ENCODE peak calls at places on chromosomes 16 and 17, in nine cellular contexts. X is fibroblast of the aortic adventitia; Y is WTC11; P is AG04449; N is OCI-LY7; U is CD8-positive, alpha-beta T cell; S is fibroblast of lung; E is astrocyte of the cerebellum; O is GM13977. A is an unnamed sample.

GRCh38 chr17:37742114-37742761 is 2.6 kb downstream of the HNF1B start:
- DNase-seq in X (peak; percentile 24), Y (peak; percentile 57), P (no peak), N (no peak), U (no peak), S (peak; percentile 22), E (no peak), O (peak; percentile 45), A (no peak)

GRCh38 chr17:71970312-71970711 is 150.5 kb upstream of the SOX9 start:
- DNase-seq in X (no peak), Y (no peak), P (no peak), N (no peak), U (no peak), S (no peak), E (no peak), O (no peak), A (no peak)

GRCh38 chr17:10001296-10001904 is 96.3 kb upstream of the RCVRN start:
- DNase-seq in X (peak; percentile 4), Y (no peak), P (no peak), N (no peak), U (no peak), S (no peak), E (no peak), O (no peak), A (no peak)

GRCh38 chr17:76500745-76501017 is 542 bp downstream of the RHBDF2 start:
- DNase-seq in X (no peak), Y (no peak), P (no peak), N (peak; percentile 60), U (no peak), S (no peak), E (no peak), O (no peak), A (no peak)

GRCh38 chr17:40526668-40527067 is 25.2 kb upstream of the TNS4 start:
- DNase-seq in X (no peak), Y (no peak), P (no peak), N (no peak), U (no peak), S (peak; percentile 58), E (no peak), O (no peak), A (no peak)

GRCh38 chr17:64009571-64010402 is 10.6 kb downstream of the ICAM2 start:
- DNase-seq in X (no peak), Y (no peak), P (no peak), N (no peak), U (no peak), S (peak; percentile 44), E (no peak), O (no peak), A (no peak)

GRCh38 chr17:37818689-37819088 is 73.8 kb upstream of the HNF1B start:
- DNase-seq in X (no peak), Y (no peak), P (no peak), N (no peak), U (no peak), S (no peak), E (peak; percentile 76), O (no peak), A (no peak)

GRCh38 chr17:33522623-33523022 is 229.5 kb upstream of the ASIC2 start:
- DNase-seq in X (no peak), Y (peak; percentile 62), P (no peak), N (no peak), U (no peak), S (no peak), E (no peak), O (no peak), A (no peak)

GRCh38 chr17:4858068-4858879 is 25.1 kb downstream of the MINK1 start:
- DNase-seq in X (peak; percentile 36), Y (no peak), P (no peak), N (no peak), U (no peak), S (no peak), E (no peak), O (no peak), A (no peak)

GRCh38 chr16:9007177-9007794 is 43.6 kb upstream of the USP7 start:
- DNase-seq in X (peak; percentile 23), Y (no peak), P (no peak), N (no peak), U (no peak), S (peak; percentile 43), E (no peak), O (no peak), A (no peak)

GRCh38 chr16:24936151-24936550 is 79.0 kb downstream of the ARHGAP17 start:
- DNase-seq in X (no peak), Y (no peak), P (no peak), N (no peak), U (no peak), S (no peak), E (no peak), O (no peak), A (no peak)

GRCh38 chr16:22977294-22977697 is 163.3 kb downstream of the HS3ST2 start:
- DNase-seq in X (peak; percentile 7), Y (no peak), P (no peak), N (peak; percentile 20), U (no peak), S (no peak), E (no peak), O (no peak), A (no peak)

GRCh38 chr17:62875296-62875695 is 67.2 kb upstream of the MARCHF10 start:
- DNase-seq in X (no peak), Y (no peak), P (no peak), N (no peak), U (no peak), S (no peak), E (no peak), O (no peak), A (no peak)

GRCh38 chr16:26070595-26071170 is 378.9 kb downstream of the HS3ST4 start:
- DNase-seq in X (no peak), Y (no peak), P (no peak), N (no peak), U (no peak), S (no peak), E (no peak), O (no peak), A (no peak)

GRCh38 chr17:7177954-7178477 is 1.2 kb downstream of the ASGR1 start:
- DNase-seq in X (no peak), Y (peak; percentile 54), P (no peak), N (no peak), U (no peak), S (no peak), E (no peak), O (no peak), A (no peak)

GRCh38 chr17:33871720-33872535 is 383.2 kb upstream of the CCL2 start:
- DNase-seq in X (no peak), Y (no peak), P (no peak), N (no peak), U (no peak), S (no peak), E (peak; percentile 6), O (no peak), A (no peak)

GRCh38 chr16:67922740-67923139 is 8.9 kb downstream of the CTRL start:
- DNase-seq in X (no peak), Y (no peak), P (no peak), N (no peak), U (no peak), S (no peak), E (no peak), O (no peak), A (no peak)

GRCh38 chr17:49016775-49017463 is 19.7 kb downstream of the IGF2BP1 start:
- DNase-seq in X (peak; percentile 82), Y (no peak), P (no peak), N (no peak), U (no peak), S (peak; percentile 89), E (no peak), O (no peak), A (no peak)

GRCh38 chr17:79320331-79320730 is 245.7 kb downstream of the ENGASE start:
- DNase-seq in X (no peak), Y (no peak), P (no peak), N (no peak), U (no peak), S (no peak), E (no peak), O (no peak), A (no peak)
- TF ChIP-seq CTCF in X (no peak), Y (no peak), P (no peak), N (no peak), U (no peak), S (no peak), E (no peak), O (no peak), A (no peak)

GRCh38 chr16:85329059-85329812 is 217.0 kb upstream of the CIBAR2 start:
- DNase-seq in X (no peak), Y (peak; percentile 64), P (no peak), N (no peak), U (no peak), S (no peak), E (peak; percentile 29), O (no peak), A (no peak)
- TF ChIP-seq CTCF in X (no peak), Y (no peak), P (no peak), N (peak; percentile 18), U (no peak), S (no peak), E (no peak), O (no peak), A (no peak)

DNA sequence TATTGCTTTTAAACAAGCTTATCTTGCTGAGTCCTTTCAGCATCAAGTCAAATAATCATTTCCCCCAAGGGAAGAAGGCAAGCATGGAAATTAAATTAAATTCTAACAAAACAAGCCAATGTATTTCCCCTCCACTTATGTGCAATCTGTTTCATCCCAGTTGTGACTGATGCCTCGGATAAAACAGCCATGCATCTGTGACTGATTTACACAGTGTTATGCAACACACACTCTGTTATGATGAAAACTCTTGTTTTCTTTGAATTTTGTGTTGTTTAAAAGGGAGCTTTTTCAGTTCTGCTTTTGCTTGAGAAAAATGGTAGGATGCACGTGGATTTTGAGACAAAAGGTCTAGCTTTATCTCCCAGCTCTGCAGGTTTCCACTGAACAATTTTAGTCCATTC is 32.6 kb downstream of the TMEM100 start:
- DNase-seq in X (peak; percentile 24), Y (no peak), P (no peak), N (peak; percentile 66), U (no peak), S (peak; percentile 37), E (no peak), O (no peak), A (no peak)
- TF ChIP-seq CTCF in X (no peak), Y (no peak), P (no peak), N (no peak), U (no peak), S (no peak), E (no peak), O (no peak), A (no peak)

DNA sequence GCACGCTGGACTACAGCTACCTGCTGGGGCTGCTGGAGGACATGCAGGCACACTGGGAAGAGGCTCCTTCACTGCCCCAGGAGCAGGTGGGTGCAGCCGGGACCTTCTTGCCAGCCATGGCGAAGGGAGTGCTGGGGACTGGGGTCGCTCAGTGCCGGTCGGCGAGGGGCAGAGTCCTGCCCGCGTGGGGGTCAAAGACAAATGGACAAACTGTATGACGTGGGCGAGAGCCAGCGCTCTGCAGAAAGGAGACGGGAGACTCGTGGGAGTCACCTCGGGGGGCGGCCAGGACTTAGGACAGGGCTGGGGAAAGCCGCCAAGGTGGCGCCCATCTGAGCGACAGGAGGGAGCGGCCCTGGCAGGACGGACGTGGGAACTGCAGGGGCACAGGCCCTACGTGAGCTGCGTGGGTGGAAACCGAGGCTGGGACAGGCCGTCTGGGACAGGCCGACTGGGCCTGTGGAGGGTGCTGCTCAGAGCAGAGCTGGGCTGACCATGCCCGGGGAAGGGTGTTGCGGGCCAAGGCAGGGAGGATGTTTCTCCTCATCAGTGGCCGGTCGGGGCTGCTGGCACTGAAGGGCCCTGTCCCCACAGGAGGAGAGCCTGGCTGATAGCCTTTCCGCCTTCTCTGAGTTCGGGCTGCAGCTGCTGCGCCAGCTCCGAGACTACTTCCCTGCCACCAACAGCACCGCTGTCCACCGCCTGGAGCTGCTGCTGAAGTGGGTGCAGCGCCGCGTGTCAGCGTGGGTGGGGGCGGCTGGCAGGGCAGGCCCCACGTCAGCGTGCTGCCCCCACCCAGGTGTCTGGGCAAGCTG is 8.0 kb downstream of the TSR3 start:
- DNase-seq in X (no peak), Y (no peak), P (no peak), N (no peak), U (no peak), S (no peak), E (no peak), O (no peak), A (no peak)
- TF ChIP-seq CTCF in X (no peak), Y (no peak), P (no peak), N (no peak), U (no peak), S (no peak), E (no peak), O (no peak), A (no peak)

A was measured in omental fat pad.